ENCODE peak calls at places on chromosomes 12 and 14, in five cellular contexts. C is lung; D is activated CD8-positive, alpha-beta memory T cell treated with anti-CD3 and anti-CD28 coated beads, Interleukin-2, amount 50 U/mL, for 4 hours; E is Daoy; H is HTR-8/SVneo. B is an unnamed sample.

GRCh38 chr14:75091251-75091650 is 21.8 kb downstream of the ZC2HC1C start:
- DNase-seq in C (no peak), D (no peak), E (no peak), H (no peak), B (no peak)

GRCh38 chr14:97312910-97313309 is 515.7 kb downstream of the VRK1 start:
- DNase-seq in C (no peak), D (no peak), E (no peak), H (no peak), B (no peak)

GRCh38 chr12:131573631-131574396 is 137.1 kb upstream of the SFSWAP start:
- DNase-seq in C (no peak), D (no peak), E (no peak), H (no peak), B (no peak)

GRCh38 chr14:90758959-90759358 is 57.3 kb downstream of the TTC7B start:
- DNase-seq in C (no peak), D (no peak), E (no peak), H (no peak), B (no peak)

GRCh38 chr12:16003460-16003859 is 92.3 kb downstream of the DERA start:
- DNase-seq in C (no peak), D (no peak), E (no peak), H (no peak), B (no peak)

GRCh38 chr12:77746108-77746507 is 84.6 kb upstream of the NAV3 start:
- DNase-seq in C (no peak), D (no peak), E (peak), H (no peak), B (no peak)

GRCh38 chr14:81710232-81710845 is 176.7 kb upstream of the SEL1L start:
- DNase-seq in C (no peak), D (no peak), E (peak), H (peak), B (peak)

GRCh38 chr14:94515426-94515825 is 6.2 kb upstream of the SERPINA12 start:
- DNase-seq in C (no peak), D (no peak), E (no peak), H (no peak), B (no peak)

GRCh38 chr14:106506901-106507305 is 980.5 kb downstream of the TMEM121 start:
- DNase-seq in C (no peak), D (peak), E (no peak), H (no peak), B (no peak)

GRCh38 chr14:70999117-70999516 is 91.9 kb downstream of the PCNX1 start:
- DNase-seq in C (no peak), D (no peak), E (no peak), H (no peak), B (no peak)

GRCh38 chr12:49868952-49869815 is 26.3 kb upstream of the BCDIN3D start:
- DNase-seq in C (peak), D (no peak), E (peak), H (peak), B (peak)

GRCh38 chr14:38039526-38039925 is 168.2 kb upstream of the SSTR1 start:
- DNase-seq in C (no peak), D (no peak), E (no peak), H (no peak), B (no peak)

GRCh38 chr12:14871247-14871646 is 14.4 kb downstream of the MGP start:
- DNase-seq in C (no peak), D (no peak), E (no peak), H (no peak), B (no peak)

GRCh38 chr12:78725951-78726550 is 138.5 kb upstream of the SYT1 start:
- DNase-seq in C (no peak), D (no peak), E (no peak), H (no peak), B (no peak)

GRCh38 chr12:107101651-107102050 is 8.3 kb upstream of the CRY1 start:
- DNase-seq in C (no peak), D (no peak), E (no peak), H (no peak), B (no peak)

GRCh38 chr12:80627773-80628172 is 79.7 kb upstream of the MYF6 start:
- DNase-seq in C (no peak), D (no peak), E (no peak), H (no peak), B (no peak)

GRCh38 chr14:65926935-65927700 is 514.6 kb downstream of the FUT8 start:
- DNase-seq in C (no peak), D (no peak), E (no peak), H (no peak), B (no peak)

GRCh38 chr14:56807586-56808168 is 2.6 kb downstream of the OTX2 start:
- DNase-seq in C (no peak), D (no peak), E (peak), H (no peak), B (no peak)

GRCh38 chr14:34604990-34605389 is 25.0 kb downstream of the SNX6 start:
- DNase-seq in C (no peak), D (no peak), E (no peak), H (no peak), B (no peak)

GRCh38 chr12:24821691-24822090 is 127.2 kb downstream of the BCAT1 start:
- DNase-seq in C (no peak), D (no peak), E (peak), H (no peak), B (peak)

GRCh38 chr12:131390408-131391100 is 320.3 kb upstream of the SFSWAP start:
- DNase-seq in C (no peak), D (no peak), E (no peak), H (peak), B (peak)

GRCh38 chr12:107320031-107320928 is 226.9 kb upstream of the CRY1 start:
- DNase-seq in C (peak), D (peak), E (peak), H (no peak), B (peak)

GRCh38 chr12:98469108-98469507 is 46.3 kb upstream of the TMPO start:
- DNase-seq in C (no peak), D (no peak), E (no peak), H (no peak), B (no peak)

GRCh38 chr12:80946591-80946990 is 8.9 kb upstream of the LIN7A start:
- DNase-seq in C (no peak), D (no peak), E (no peak), H (no peak), B (peak)

GRCh38 chr14:21026251-21026987 is 1.6 kb upstream of the NDRG2 start:
- DNase-seq in C (no peak), D (no peak), E (no peak), H (no peak), B (no peak)

GRCh38 chr12:8493084-8493483 is 20.2 kb upstream of the CLEC4D start:
- DNase-seq in C (no peak), D (peak), E (no peak), H (no peak), B (no peak)

GRCh38 chr14:103104654-103105511 is 10.4 kb downstream of the EXOC3L4 start:
- DNase-seq in C (peak), D (peak), E (peak), H (peak), B (peak)